ENCODE peak calls at places on chromosomes 7 and 10, in eight cellular contexts. One of them, this sample, is unnamed.

GRCh38 chr10:30463944-30464451 is 30.0 kb downstream of the MAP3K8 start:
- DNase-seq in KBM-7: no peak
- DNase-seq in activated T-cell treated with anti-CD3 and anti-CD28 coated beads for 24 hours: no peak
- DNase-seq in CD8-positive, alpha-beta T cell: no peak
- DNase-seq in neural progenitor cell: no peak
- DNase-seq in EL: peak; percentile 44
- DNase-seq in SK-MEL-5: no peak
- DNase-seq in nucleus accumbens: no peak
- DNase-seq in this sample: no peak

GRCh38 chr7:41709621-41710020 is 6.7 kb upstream of the INHBA start:
- DNase-seq in KBM-7: no peak
- DNase-seq in activated T-cell treated with anti-CD3 and anti-CD28 coated beads for 24 hours: no peak
- DNase-seq in CD8-positive, alpha-beta T cell: no peak
- DNase-seq in neural progenitor cell: no peak
- DNase-seq in EL: peak; percentile 88
- DNase-seq in SK-MEL-5: peak; percentile 70
- DNase-seq in nucleus accumbens: no peak
- DNase-seq in this sample: no peak

GRCh38 chr10:47027108-47027811 is 116.0 kb downstream of the PTPN20 start:
- DNase-seq in KBM-7: no peak
- DNase-seq in activated T-cell treated with anti-CD3 and anti-CD28 coated beads for 24 hours: no peak
- DNase-seq in CD8-positive, alpha-beta T cell: no peak
- DNase-seq in neural progenitor cell: no peak
- DNase-seq in EL: no peak
- DNase-seq in SK-MEL-5: no peak
- DNase-seq in nucleus accumbens: no peak
- DNase-seq in this sample: no peak

GRCh38 chr7:91288208-91288824 is 24.1 kb downstream of the FZD1 start:
- DNase-seq in KBM-7: peak; percentile 50
- DNase-seq in activated T-cell treated with anti-CD3 and anti-CD28 coated beads for 24 hours: no peak
- DNase-seq in CD8-positive, alpha-beta T cell: no peak
- DNase-seq in neural progenitor cell: peak; percentile 70
- DNase-seq in EL: no peak
- DNase-seq in SK-MEL-5: peak; percentile 79
- DNase-seq in nucleus accumbens: no peak
- DNase-seq in this sample: peak; percentile 89

GRCh38 chr10:102185272-102185671 is 33.1 kb downstream of the NOLC1 start:
- DNase-seq in KBM-7: no peak
- DNase-seq in activated T-cell treated with anti-CD3 and anti-CD28 coated beads for 24 hours: no peak
- DNase-seq in CD8-positive, alpha-beta T cell: no peak
- DNase-seq in neural progenitor cell: no peak
- DNase-seq in EL: no peak
- DNase-seq in SK-MEL-5: no peak
- DNase-seq in nucleus accumbens: no peak
- DNase-seq in this sample: no peak

GRCh38 chr7:119964640-119965542 is 308.1 kb upstream of the KCND2 start:
- DNase-seq in KBM-7: no peak
- DNase-seq in activated T-cell treated with anti-CD3 and anti-CD28 coated beads for 24 hours: no peak
- DNase-seq in CD8-positive, alpha-beta T cell: no peak
- DNase-seq in neural progenitor cell: no peak
- DNase-seq in EL: no peak
- DNase-seq in SK-MEL-5: no peak
- DNase-seq in nucleus accumbens: no peak
- DNase-seq in this sample: no peak

GRCh38 chr7:47622586-47622945 is 40.7 kb upstream of the TNS3 start:
- DNase-seq in KBM-7: no peak
- DNase-seq in activated T-cell treated with anti-CD3 and anti-CD28 coated beads for 24 hours: no peak
- DNase-seq in CD8-positive, alpha-beta T cell: no peak
- DNase-seq in neural progenitor cell: no peak
- DNase-seq in EL: no peak
- DNase-seq in SK-MEL-5: no peak
- DNase-seq in nucleus accumbens: no peak
- DNase-seq in this sample: no peak

GRCh38 chr7:92669616-92670153 is 79.5 kb upstream of the FAM133B start:
- DNase-seq in KBM-7: no peak
- DNase-seq in activated T-cell treated with anti-CD3 and anti-CD28 coated beads for 24 hours: no peak
- DNase-seq in CD8-positive, alpha-beta T cell: no peak
- DNase-seq in neural progenitor cell: no peak
- DNase-seq in EL: no peak
- DNase-seq in SK-MEL-5: no peak
- DNase-seq in nucleus accumbens: no peak
- DNase-seq in this sample: no peak

GRCh38 chr10:23370106-23370505 is 25.5 kb upstream of the C10orf67 start:
- DNase-seq in KBM-7: no peak
- DNase-seq in activated T-cell treated with anti-CD3 and anti-CD28 coated beads for 24 hours: no peak
- DNase-seq in CD8-positive, alpha-beta T cell: no peak
- DNase-seq in neural progenitor cell: no peak
- DNase-seq in EL: peak; percentile 40
- DNase-seq in SK-MEL-5: no peak
- DNase-seq in nucleus accumbens: no peak
- DNase-seq in this sample: no peak

GRCh38 chr7:157139142-157140117 is 704 bp downstream of the UBE3C start:
- DNase-seq in KBM-7: peak; percentile 32
- DNase-seq in activated T-cell treated with anti-CD3 and anti-CD28 coated beads for 24 hours: peak; percentile 5
- DNase-seq in CD8-positive, alpha-beta T cell: peak; percentile 60
- DNase-seq in neural progenitor cell: no peak
- DNase-seq in EL: no peak
- DNase-seq in SK-MEL-5: peak; percentile 23
- DNase-seq in nucleus accumbens: no peak
- DNase-seq in this sample: peak; percentile 79

GRCh38 chr10:68560201-68560915 is at the start of gene TET1:
- DNase-seq in KBM-7: peak; percentile 72
- DNase-seq in activated T-cell treated with anti-CD3 and anti-CD28 coated beads for 24 hours: no peak
- DNase-seq in CD8-positive, alpha-beta T cell: peak; percentile 5
- DNase-seq in neural progenitor cell: peak; percentile 92
- DNase-seq in EL: peak; percentile 71
- DNase-seq in SK-MEL-5: peak; percentile 75
- DNase-seq in nucleus accumbens: no peak
- DNase-seq in this sample: peak; percentile 42

GRCh38 chr7:42185726-42186125 is 51.3 kb downstream of the GLI3 start:
- DNase-seq in KBM-7: no peak
- DNase-seq in activated T-cell treated with anti-CD3 and anti-CD28 coated beads for 24 hours: no peak
- DNase-seq in CD8-positive, alpha-beta T cell: no peak
- DNase-seq in neural progenitor cell: no peak
- DNase-seq in EL: no peak
- DNase-seq in SK-MEL-5: no peak
- DNase-seq in nucleus accumbens: no peak
- DNase-seq in this sample: no peak

GRCh38 chr10:103853428-103854264 is 1.7 kb downstream of the SH3PXD2A start:
- DNase-seq in KBM-7: no peak
- DNase-seq in activated T-cell treated with anti-CD3 and anti-CD28 coated beads for 24 hours: no peak
- DNase-seq in CD8-positive, alpha-beta T cell: no peak
- DNase-seq in neural progenitor cell: no peak
- DNase-seq in EL: no peak
- DNase-seq in SK-MEL-5: no peak
- DNase-seq in nucleus accumbens: no peak
- DNase-seq in this sample: no peak

GRCh38 chr10:58746470-58747185 is 234.0 kb downstream of the BICC1 start:
- DNase-seq in KBM-7: no peak
- DNase-seq in activated T-cell treated with anti-CD3 and anti-CD28 coated beads for 24 hours: no peak
- DNase-seq in CD8-positive, alpha-beta T cell: no peak
- DNase-seq in neural progenitor cell: no peak
- DNase-seq in EL: no peak
- DNase-seq in SK-MEL-5: peak; percentile 11
- DNase-seq in nucleus accumbens: no peak
- DNase-seq in this sample: no peak

GRCh38 chr10:10903620-10904019 is 114.1 kb upstream of the CELF2 start:
- DNase-seq in KBM-7: no peak
- DNase-seq in activated T-cell treated with anti-CD3 and anti-CD28 coated beads for 24 hours: no peak
- DNase-seq in CD8-positive, alpha-beta T cell: no peak
- DNase-seq in neural progenitor cell: no peak
- DNase-seq in EL: no peak
- DNase-seq in SK-MEL-5: no peak
- DNase-seq in nucleus accumbens: no peak
- DNase-seq in this sample: no peak